ENCODE peak calls at places on chromosomes 3 and 15, in four cellular contexts. K is A549, H is ascending aorta, T is ovary. X is an unnamed sample. For H3K4me1, the result is how much of the 10 kb centered on the place peaks cover.

GRCh38 chr3:179546814-179547241 is 15.9 kb upstream of the ACTL6A start:
- DNase-seq in K (no peak), H (no peak), T (no peak), X (no peak)

GRCh38 chr3:48743773-48744172 is 26.8 kb upstream of the IP6K2 start:
- DNase-seq in K (no peak), H (no peak), T (no peak), X (no peak)

GRCh38 chr15:87713405-87713995 is 543.0 kb downstream of the NTRK3 start:
- DNase-seq in K (no peak), H (no peak), T (no peak), X (no peak)

GRCh38 chr3:11214451-11214987 is 57.7 kb upstream of the ATG7 start:
- DNase-seq in K (no peak), H (no peak), T (no peak), X (no peak)

GRCh38 chr3:128800241-128801187 is 74.5 kb downstream of the RAB7A start:
- DNase-seq in K (no peak), H (no peak), T (no peak), X (peak)

GRCh38 chr15:87841426-87841998 is 415.0 kb downstream of the NTRK3 start:
- DNase-seq in K (no peak), H (no peak), T (no peak), X (no peak)

GRCh38 chr3:41688595-41689380 is 273.1 kb downstream of the ULK4 start:
- DNase-seq in K (peak), H (no peak), T (no peak), X (no peak)

GRCh38 chr3:98095870-98096269 is 8.9 kb downstream of the OR5AC2 start:
- DNase-seq in K (no peak), H (no peak), T (no peak), X (no peak)

GRCh38 chr15:20352241-20353200 is 189.1 kb downstream of the GOLGA6L6 start:
- DNase-seq in K (no peak), H (no peak), T (no peak), X (no peak)

GRCh38 chr3:57646723-57647122 is 46.2 kb downstream of the DENND6A start:
- DNase-seq in K (peak), H (no peak), T (no peak), X (peak)

GRCh38 chr15:39589815-39590644 is 9.2 kb downstream of the THBS1 start:
- DNase-seq in K (no peak), H (no peak), T (no peak), X (no peak)

GRCh38 chr15:86329311-86330013 is 249.8 kb downstream of the AGBL1 start:
- DNase-seq in K (no peak), H (no peak), T (no peak), X (no peak)

GRCh38 chr3:156434921-156435320 is 120.0 kb downstream of the SSR3 start:
- DNase-seq in K (no peak), H (no peak), T (no peak), X (no peak)

GRCh38 chr3:191236635-191237034 is 37.6 kb downstream of the OSTN start:
- DNase-seq in K (no peak), H (no peak), T (no peak), X (no peak)

GRCh38 chr3:49346797-49347251 is 7.0 kb upstream of the USP4 start:
- DNase-seq in K (no peak), H (no peak), T (no peak), X (no peak)

GRCh38 chr3:127495821-127496220 is 94.7 kb downstream of the TPRA1 start:
- DNase-seq in K (no peak), H (no peak), T (no peak), X (no peak)

GRCh38 chr3:126355777-126356372 is 1.3 kb downstream of the KLF15 start:
- DNase-seq in K (no peak), H (peak), T (peak), X (peak)

GRCh38 chr15:60299452-60300047 is 98.2 kb downstream of the ANXA2 start:
- DNase-seq in K (no peak), H (no peak), T (peak), X (peak)

GRCh38 chr15:61275901-61276300 is 46.8 kb upstream of the RORA start:
- DNase-seq in K (no peak), H (no peak), T (no peak), X (no peak)

GRCh38 chr15:74196175-74196574 is 6.4 kb downstream of the STRA6 start:
- DNase-seq in K (peak), H (no peak), T (peak), X (peak)

GRCh38 chr3:58688563-58688962 is 22.0 kb upstream of the FAM3D start:
- DNase-seq in K (no peak), H (no peak), T (no peak), X (no peak)

GRCh38 chr15:100703032-100703578 is 100.7 kb downstream of the ASB7 start:
- DNase-seq in K (peak), H (no peak), T (no peak), X (no peak)

GRCh38 chr3:185024966-185025365 is 127.9 kb downstream of the C3orf70 start:
- DNase-seq in K (no peak), H (no peak), T (no peak), X (no peak)

GRCh38 chr3:44942202-44942921 is 33.6 kb downstream of the ZDHHC3 start:
- DNase-seq in K (peak), H (no peak), T (no peak), X (no peak)

GRCh38 chr15:78394981-78395619 is 42.9 kb upstream of the IREB2 start:
- DNase-seq in K (no peak), H (no peak), T (no peak), X (no peak)

GRCh38 chr15:31853370-31853769 is 176.9 kb upstream of the CHRNA7 start:
- DNase-seq in K (no peak), H (no peak), T (no peak), X (no peak)

GRCh38 chr3:43254125-43254524 is 32.2 kb upstream of the SNRK start:
- DNase-seq in K (no peak), H (no peak), T (no peak), X (no peak)

GRCh38 chr15:101499863-101500713 is 10.6 kb upstream of the PCSK6 start:
- DNase-seq in K (no peak), H (no peak), T (no peak), X (no peak)

GRCh38 chr3:30042274-30042859 is 564.0 kb upstream of the TGFBR2 start:
- DNase-seq in K (peak), H (no peak), T (peak), X (peak)

GRCh38 chr3:124126446-124127017 is 134.6 kb upstream of the ROPN1 start:
- DNase-seq in K (no peak), H (no peak), T (no peak), X (no peak)
- H3K27ac ChIP-seq in K (no peak), H (no peak), T (no peak), X (no peak)

GRCh38 chr15:85029221-85029620 is 47.6 kb downstream of the PDE8A start:
- DNase-seq in K (no peak), H (no peak), T (no peak), X (no peak)
- H3K4me1 ChIP-seq in K (half or more), H (under half), T (under half), X (under half)

GRCh38 chr15:62482715-62483429 is 317.8 kb upstream of the C2CD4B start:
- DNase-seq in K (peak), H (no peak), T (no peak), X (no peak)
- TF ChIP-seq CTCF in K (peak), H (no peak), T (no peak), X (no peak)

GRCh38 chr3:23002846-23003800 is 200.0 kb upstream of the UBE2E2 start:
- DNase-seq in K (no peak), H (no peak), T (no peak), X (peak)

DNA sequence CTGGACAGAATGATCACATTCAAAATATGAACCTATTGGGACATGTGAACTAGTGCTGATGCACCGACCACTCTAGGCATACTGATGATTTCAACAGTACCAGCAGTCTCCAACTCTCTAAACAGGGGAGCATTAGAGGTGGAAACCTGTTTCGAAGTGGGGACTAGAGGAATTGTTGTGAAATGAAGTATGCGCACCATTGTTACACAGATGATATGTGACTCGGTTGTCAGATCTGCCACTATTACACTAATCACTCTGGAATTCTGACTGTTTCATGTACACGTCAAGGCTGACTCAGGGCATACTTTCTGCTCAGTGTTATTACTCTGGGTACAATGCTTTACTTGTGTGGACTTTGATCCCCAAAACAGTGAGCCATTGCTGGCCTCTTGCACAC is 198.2 kb upstream of the UBE2E2 start:
- DNase-seq in K (peak), H (no peak), T (no peak), X (no peak)
- H3K27ac ChIP-seq in K (no peak), H (no peak), T (no peak), X (no peak)

DNA sequence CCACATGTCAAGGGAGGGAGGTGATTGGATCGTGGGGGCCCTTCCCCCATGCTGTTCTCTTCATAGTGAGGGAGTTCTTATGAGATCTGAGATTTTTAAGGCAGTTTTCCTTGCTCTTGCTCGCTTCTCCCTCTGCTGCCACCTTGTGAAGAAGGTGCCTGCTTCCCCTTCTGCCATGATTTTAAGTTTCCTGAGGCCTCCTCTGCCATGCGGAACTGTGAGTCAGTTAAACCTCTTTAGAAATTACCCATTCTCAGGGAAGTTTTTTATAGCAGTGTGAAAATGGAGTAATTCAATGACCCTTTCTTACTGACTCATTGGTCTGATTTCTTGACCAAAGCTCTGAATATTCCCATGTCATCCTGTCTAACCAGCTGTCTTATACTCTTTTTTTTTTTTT is 484.4 kb upstream of the TPRG1 start:
- DNase-seq in K (peak), H (no peak), T (no peak), X (no peak)
- H3K4me1 ChIP-seq in K (under half), H (half or more), T (under half), X (under half)

DNA sequence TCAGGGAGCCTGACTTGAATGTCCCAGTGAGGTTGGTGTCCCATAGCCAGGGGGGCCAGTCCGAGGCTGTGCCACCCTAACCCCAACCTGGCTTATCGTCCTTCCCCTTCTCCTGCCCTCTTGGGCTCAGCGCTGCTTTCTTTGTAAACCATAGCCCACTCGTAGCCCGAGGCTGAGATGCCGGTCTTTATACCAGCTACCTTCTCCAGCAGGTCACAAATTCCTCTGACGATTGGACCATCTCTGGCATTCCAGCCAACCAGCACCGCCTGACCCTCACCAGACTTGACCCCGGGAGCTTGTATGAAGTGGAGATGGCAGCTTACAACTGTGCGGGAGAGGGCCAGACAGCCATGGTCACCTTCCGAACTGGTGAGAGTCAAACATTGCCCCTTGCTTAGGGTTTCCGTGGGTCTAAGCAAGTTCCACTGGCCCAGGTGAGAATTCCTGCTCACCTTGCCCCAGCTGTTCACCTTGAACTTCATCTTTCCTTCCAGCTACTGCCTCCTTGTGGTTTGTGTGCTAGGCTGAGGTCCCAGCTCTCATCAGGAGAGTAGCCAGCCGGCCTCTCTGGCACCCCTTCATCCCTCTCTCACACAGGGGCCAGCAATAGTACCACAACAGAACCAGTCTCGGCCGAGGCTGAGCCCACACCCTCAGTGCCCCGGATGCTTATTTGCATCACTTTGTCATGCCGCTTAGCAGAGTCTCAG is 66.7 kb downstream of the BOC start:
- DNase-seq in K (no peak), H (no peak), T (no peak), X (no peak)
- TF ChIP-seq CTCF in K (no peak), H (no peak), T (no peak), X (no peak)

DNA sequence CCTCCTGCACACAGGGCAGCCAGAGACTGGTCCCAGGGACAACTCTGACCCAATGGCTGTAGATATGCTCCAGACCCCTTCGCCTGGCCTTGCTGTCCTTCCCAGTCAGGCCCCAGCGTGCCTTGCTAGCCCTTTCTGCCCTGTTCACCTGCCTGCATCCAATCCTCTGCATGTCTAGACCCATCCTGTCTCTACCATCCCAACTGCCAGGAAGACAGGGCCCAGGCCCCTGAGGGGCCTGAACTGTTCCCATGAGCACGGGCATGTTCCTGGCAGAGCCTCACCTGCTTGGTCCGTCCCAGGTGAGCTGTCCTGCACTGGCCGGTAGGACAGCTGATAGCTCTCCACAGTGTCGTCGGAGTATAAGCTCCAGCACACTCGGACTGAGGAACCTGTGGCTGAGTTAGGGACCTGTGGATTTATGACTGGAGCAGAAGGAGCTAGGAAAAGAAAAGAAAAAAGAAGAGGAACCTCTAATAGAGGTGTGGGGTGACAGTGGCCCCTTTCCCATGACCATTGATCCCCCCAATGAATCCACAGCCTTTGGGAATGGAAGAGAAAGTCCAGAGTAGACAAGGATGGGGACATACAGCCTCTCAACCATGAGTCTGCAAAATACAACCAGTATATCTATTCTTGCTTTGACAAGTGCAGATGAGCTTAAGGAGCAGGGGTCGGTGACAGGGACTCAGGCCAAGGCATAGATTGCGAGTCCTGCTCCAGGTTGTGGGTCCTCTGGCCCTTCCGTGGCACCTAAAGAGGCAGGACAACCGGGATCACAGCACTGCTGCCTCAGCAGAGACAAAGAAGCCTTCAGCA is 33.9 kb downstream of the FSD2 start:
- DNase-seq in K (no peak), H (no peak), T (no peak), X (no peak)
- H3K27ac ChIP-seq in K (no peak), H (no peak), T (no peak), X (no peak)

DNA sequence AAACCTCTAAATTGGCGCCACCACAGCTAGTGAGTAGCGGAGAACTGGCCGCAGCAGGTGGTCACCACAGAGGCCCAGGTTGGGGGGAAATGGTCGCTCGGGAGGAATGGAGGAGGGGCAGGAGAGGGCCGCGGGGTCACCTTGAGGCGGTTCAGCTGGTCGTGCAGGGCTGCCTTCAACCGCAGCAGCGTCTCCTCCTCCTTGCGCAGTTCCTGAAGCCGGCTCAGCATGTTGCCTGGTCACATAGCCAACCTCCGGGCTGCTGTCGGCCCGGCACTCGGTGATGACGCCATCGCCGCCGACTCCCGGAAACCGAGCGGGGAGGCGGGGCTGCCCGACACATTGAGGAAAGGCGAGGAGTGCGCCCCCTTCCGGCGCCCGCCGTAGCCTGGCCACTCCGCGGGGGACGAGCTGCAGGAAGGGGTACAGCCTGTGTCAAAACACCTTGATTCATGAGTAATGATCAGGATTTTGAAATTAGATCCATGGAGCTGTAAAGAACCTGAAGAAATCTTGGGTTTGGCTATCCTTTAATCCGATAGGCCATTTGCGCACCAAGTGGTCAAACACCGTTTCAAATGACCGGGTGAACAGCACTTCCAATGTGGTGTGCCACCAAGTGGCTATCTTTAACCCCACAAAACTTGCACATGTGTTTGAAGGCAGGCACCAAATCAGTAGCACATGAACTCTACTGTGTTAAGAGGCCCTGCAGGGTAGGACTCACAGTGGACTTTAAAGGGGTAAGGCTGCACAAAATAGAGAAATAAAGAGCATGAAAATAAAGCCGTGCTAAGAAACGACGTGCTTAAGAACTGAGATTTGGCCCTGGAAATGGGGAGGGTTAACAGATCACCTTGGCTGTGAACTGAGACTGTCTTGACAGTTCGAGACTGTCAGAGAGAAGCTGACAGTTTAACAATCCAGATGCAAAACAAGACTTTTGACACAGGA is at the start of gene SNAPC5:
- DNase-seq in K (peak), H (peak), T (peak), X (peak)
- H3K4me1 ChIP-seq in K (half or more), H (under half), T (under half), X (under half)